ENCODE peak calls at places on chromosomes 4 and X, in eight cellular contexts. M, W, Z, N, G, R, Q and F are unnamed samples. For H3K4me1, the result is how much of the 10 kb centered on the place peaks cover.

GRCh38 chrX:132034648-132035047 is 11.5 kb downstream of the STK26 start:
- DNase-seq in M (no peak), W (no peak), Z (no peak), N (no peak), G (no peak), R (no peak), Q (no peak), F (no peak)

GRCh38 chr4:2408401-2408958 is 10.0 kb downstream of the ZFYVE28 start:
- DNase-seq in M (no peak), W (no peak), Z (no peak), N (no peak), G (no peak), R (no peak), Q (no peak), F (no peak)

GRCh38 chrX:118974088-118974907 is at the start of gene LONRF3:
- DNase-seq in M (peak), W (no peak), Z (peak), N (peak), G (peak), R (peak), Q (peak), F (peak)

GRCh38 chr4:76197971-76198410 is 15.6 kb downstream of the SCARB2 start:
- DNase-seq in M (peak), W (peak), Z (peak), N (peak), G (peak), R (peak), Q (no peak), F (peak)

GRCh38 chr4:48905363-48906015 is 1.1 kb downstream of the OCIAD2 start:
- DNase-seq in M (peak), W (peak), Z (no peak), N (no peak), G (peak), R (peak), Q (no peak), F (no peak)

GRCh38 chr4:76709454-76709853 is 188.5 kb downstream of the SOWAHB start:
- DNase-seq in M (no peak), W (no peak), Z (no peak), N (no peak), G (no peak), R (no peak), Q (no peak), F (no peak)

GRCh38 chr4:114398386-114398785 is 200.2 kb upstream of the UGT8 start:
- DNase-seq in M (no peak), W (no peak), Z (no peak), N (no peak), G (no peak), R (peak), Q (no peak), F (no peak)

GRCh38 chr4:13548059-13548983 is 4.0 kb upstream of the NKX3-2 start:
- DNase-seq in M (no peak), W (no peak), Z (no peak), N (no peak), G (no peak), R (no peak), Q (no peak), F (no peak)

GRCh38 chr4:99723555-99724450 is 66.2 kb upstream of the C4orf54 start:
- DNase-seq in M (peak), W (peak), Z (peak), N (peak), G (peak), R (peak), Q (no peak), F (no peak)

GRCh38 chr4:176436500-176436973 is 116.8 kb downstream of the SPCS3 start:
- DNase-seq in M (no peak), W (peak), Z (no peak), N (no peak), G (no peak), R (no peak), Q (no peak), F (no peak)

GRCh38 chr4:186586190-186586589 is 30.8 kb upstream of the MTNR1A start:
- DNase-seq in M (no peak), W (no peak), Z (no peak), N (no peak), G (no peak), R (no peak), Q (no peak), F (no peak)

GRCh38 chr4:185717018-185717726 is 94.8 kb downstream of the SORBS2 start:
- DNase-seq in M (no peak), W (no peak), Z (no peak), N (peak), G (no peak), R (no peak), Q (no peak), F (peak)

GRCh38 chr4:134388351-134388750 is 186.8 kb upstream of the PABPC4L start:
- DNase-seq in M (no peak), W (no peak), Z (no peak), N (no peak), G (no peak), R (no peak), Q (no peak), F (no peak)

GRCh38 chr4:75596061-75596460 is 34.3 kb downstream of the CDKL2 start:
- DNase-seq in M (no peak), W (no peak), Z (no peak), N (no peak), G (no peak), R (no peak), Q (no peak), F (no peak)

GRCh38 chr4:41693629-41694028 is 54.9 kb downstream of the PHOX2B start:
- DNase-seq in M (no peak), W (peak), Z (no peak), N (no peak), G (no peak), R (peak), Q (no peak), F (peak)

GRCh38 chrX:42273387-42273786 is 350.0 kb upstream of the CASK start:
- DNase-seq in M (no peak), W (no peak), Z (no peak), N (no peak), G (no peak), R (no peak), Q (no peak), F (no peak)

GRCh38 chrX:97609357-97609756 is 725.6 kb downstream of the RPA4 start:
- DNase-seq in M (no peak), W (no peak), Z (no peak), N (no peak), G (no peak), R (no peak), Q (no peak), F (no peak)

GRCh38 chrX:40245411-40246140 is 147.8 kb upstream of the BCOR start:
- DNase-seq in M (no peak), W (no peak), Z (peak), N (no peak), G (no peak), R (peak), Q (no peak), F (no peak)

GRCh38 chrX:114580336-114580735 is 3.5 kb upstream of the HTR2C start:
- DNase-seq in M (no peak), W (no peak), Z (no peak), N (no peak), G (no peak), R (peak), Q (no peak), F (no peak)

GRCh38 chr4:139208404-139208945 is 31.5 kb upstream of the ELF2 start:
- DNase-seq in M (no peak), W (peak), Z (no peak), N (peak), G (no peak), R (no peak), Q (no peak), F (no peak)

GRCh38 chrX:10579018-10579752 is 41.2 kb downstream of the MID1 start:
- DNase-seq in M (no peak), W (peak), Z (no peak), N (no peak), G (no peak), R (peak), Q (no peak), F (no peak)

GRCh38 chrX:24838624-24839023 is 144.9 kb downstream of the POLA1 start:
- DNase-seq in M (no peak), W (peak), Z (no peak), N (peak), G (no peak), R (peak), Q (no peak), F (peak)

GRCh38 chrX:115560978-115561604 is at the start of gene PLS3:
- DNase-seq in M (peak), W (peak), Z (peak), N (peak), G (peak), R (peak), Q (no peak), F (peak)

GRCh38 chr4:81030617-81031388 is at the start of gene BMP3:
- DNase-seq in M (no peak), W (peak), Z (peak), N (no peak), G (peak), R (peak), Q (no peak), F (no peak)

GRCh38 chr4:67558493-67558892 is at the start of gene STAP1:
- DNase-seq in M (no peak), W (no peak), Z (no peak), N (no peak), G (peak), R (no peak), Q (no peak), F (no peak)

GRCh38 chr4:151195801-151196200 is 81.2 kb upstream of the PRSS48 start:
- DNase-seq in M (no peak), W (peak), Z (no peak), N (no peak), G (no peak), R (no peak), Q (no peak), F (no peak)

GRCh38 chr4:17320046-17320445 is 191.8 kb downstream of the QDPR start:
- DNase-seq in M (no peak), W (no peak), Z (no peak), N (no peak), G (no peak), R (no peak), Q (no peak), F (no peak)

GRCh38 chrX:24371391-24371972 is 11.0 kb downstream of the SUPT20HL1 start:
- DNase-seq in M (peak), W (peak), Z (peak), N (peak), G (peak), R (peak), Q (peak), F (peak)

GRCh38 chrX:81195712-81196111 is 6.0 kb downstream of the HMGN5 start:
- DNase-seq in M (no peak), W (peak), Z (no peak), N (peak), G (peak), R (peak), Q (peak), F (peak)

GRCh38 chrX:2373615-2374014 is 127.2 kb downstream of the DHRSX start:
- DNase-seq in M (no peak), W (no peak), Z (no peak), N (no peak), G (no peak), R (no peak), Q (no peak), F (no peak)

GRCh38 chrX:153469811-153470410 is 465 bp downstream of the HAUS7 start:
- DNase-seq in M (no peak), W (peak), Z (no peak), N (peak), G (peak), R (peak), Q (no peak), F (peak)

GRCh38 chr4:3323071-3323481 is 30.3 kb downstream of the RGS12 start:
- DNase-seq in M (no peak), W (no peak), Z (no peak), N (no peak), G (no peak), R (no peak), Q (no peak), F (peak)

GRCh38 chr4:65943076-65943475 is 272.8 kb upstream of the EPHA5 start:
- DNase-seq in M (no peak), W (peak), Z (no peak), N (no peak), G (no peak), R (peak), Q (no peak), F (peak)

GRCh38 chr4:79232555-79232954 is 93.3 kb downstream of the NAA11 start:
- DNase-seq in M (no peak), W (no peak), Z (no peak), N (no peak), G (no peak), R (no peak), Q (no peak), F (no peak)

GRCh38 chr4:74109894-74110605 is 11.1 kb upstream of the CXCL2 start:
- DNase-seq in M (no peak), W (peak), Z (no peak), N (no peak), G (no peak), R (no peak), Q (no peak), F (no peak)

GRCh38 chr4:8101213-8101781 is 57.3 kb downstream of the ABLIM2 start:
- DNase-seq in M (no peak), W (peak), Z (peak), N (peak), G (peak), R (peak), Q (no peak), F (no peak)

GRCh38 chrX:44890247-44890646 is 17.3 kb downstream of the KDM6A start:
- DNase-seq in M (no peak), W (no peak), Z (no peak), N (no peak), G (no peak), R (no peak), Q (no peak), F (no peak)

GRCh38 chrX:44884944-44885343 is 12.0 kb downstream of the KDM6A start:
- DNase-seq in M (no peak), W (no peak), Z (no peak), N (no peak), G (no peak), R (no peak), Q (no peak), F (no peak)

GRCh38 chrX:44891642-44892041 is 18.7 kb downstream of the KDM6A start:
- DNase-seq in M (no peak), W (no peak), Z (no peak), N (no peak), G (no peak), R (no peak), Q (no peak), F (no peak)

DNA sequence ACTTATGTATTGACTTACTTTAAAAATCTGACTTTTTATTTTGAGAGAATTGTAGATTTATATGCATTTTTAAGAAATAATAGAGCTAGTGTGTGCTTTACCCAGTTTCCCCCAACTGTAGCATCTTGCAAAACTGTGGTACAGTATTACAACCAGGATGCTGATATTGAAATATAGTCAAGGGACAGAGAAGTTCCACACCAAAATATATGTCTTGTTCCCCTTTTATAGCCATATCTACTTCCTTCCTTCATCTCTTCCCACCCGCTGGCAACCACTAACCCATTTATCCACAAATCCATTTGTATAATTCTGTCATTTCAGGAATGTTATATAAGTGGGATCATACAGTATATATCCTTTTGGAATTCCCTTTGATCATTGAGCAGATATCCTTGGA is 16.8 kb downstream of the KDM6A start:
- DNase-seq in M (no peak), W (no peak), Z (no peak), N (no peak), G (no peak), R (no peak), Q (no peak), F (no peak)
- H3K4me1 ChIP-seq in M (under half), W (under half), Z (under half), N (under half), G (under half), R (under half), Q (under half), F (under half)

GRCh38 chr4:102620697-102621497 is 119.7 kb downstream of the NFKB1 start:
- DNase-seq in M (peak), W (peak), Z (no peak), N (peak), G (peak), R (peak), Q (no peak), F (peak)
- TF ChIP-seq CTCF in M (peak), W (peak), Z (no peak), N (peak), G (peak), R (peak), Q (peak), F (peak)

GRCh38 chrX:79096339-79096638 is 48.2 kb upstream of the GPR174 start:
- DNase-seq in M (no peak), W (no peak), Z (no peak), N (no peak), G (no peak), R (no peak), Q (no peak), F (no peak)
- H3K4me3 ChIP-seq in M (no peak), W (no peak), Z (no peak), N (no peak), G (no peak), R (no peak), Q (no peak), F (no peak)

GRCh38 chr4:155802573-155802972 is 43.8 kb downstream of the GUCY1B1 start:
- DNase-seq in M (no peak), W (no peak), Z (no peak), N (no peak), G (no peak), R (peak), Q (no peak), F (no peak)

GRCh38 chr4:155800685-155801343 is 42.0 kb downstream of the GUCY1B1 start:
- DNase-seq in M (no peak), W (no peak), Z (no peak), N (no peak), G (no peak), R (no peak), Q (no peak), F (no peak)

GRCh38 chr4:155799106-155799793 is 40.4 kb downstream of the GUCY1B1 start:
- DNase-seq in M (no peak), W (no peak), Z (no peak), N (no peak), G (no peak), R (no peak), Q (no peak), F (no peak)

GRCh38 chr4:155796031-155796430 is 37.2 kb downstream of the GUCY1B1 start:
- DNase-seq in M (no peak), W (no peak), Z (no peak), N (no peak), G (no peak), R (peak), Q (no peak), F (no peak)

DNA sequence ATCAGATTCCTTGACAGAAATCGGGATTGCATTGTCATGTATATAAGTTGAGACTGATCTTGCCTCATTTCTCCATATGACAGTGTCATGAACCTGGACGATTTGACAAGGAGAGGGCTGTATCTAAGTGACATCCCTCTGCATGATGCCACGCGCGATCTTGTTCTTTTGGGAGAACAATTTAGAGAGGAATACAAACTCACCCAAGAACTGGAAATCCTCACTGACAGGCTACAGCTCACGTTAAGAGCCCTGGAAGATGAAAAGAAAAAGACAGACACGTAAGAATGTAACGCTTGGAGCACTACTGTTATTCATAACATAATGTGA is 40.9 kb downstream of the GUCY1B1 start:
- DNase-seq in M (no peak), W (no peak), Z (no peak), N (no peak), G (no peak), R (no peak), Q (no peak), F (no peak)
- H3K4me1 ChIP-seq in M (under half), W (under half), Z (under half), N (under half), G (under half), R (under half), Q (under half), F (under half)

GRCh38 chr4:36235306-36235705 is 9.0 kb downstream of the ARAP2 start:
- DNase-seq in M (no peak), W (peak), Z (no peak), N (no peak), G (peak), R (peak), Q (no peak), F (no peak)
- TF ChIP-seq CTCF in M (no peak), W (peak), Z (no peak), N (no peak), G (no peak), R (no peak), Q (no peak), F (no peak)

GRCh38 chrX:316351-317325 is 2.0 kb downstream of the GTPBP6 start:
- DNase-seq in M (no peak), W (no peak), Z (peak), N (no peak), G (no peak), R (no peak), Q (no peak), F (no peak)
- H3K4me3 ChIP-seq in M (no peak), W (no peak), Z (no peak), N (no peak), G (no peak), R (no peak), Q (no peak), F (no peak)

GRCh38 chrX:107741318-107741813 is 34.2 kb downstream of the TSC22D3 start:
- DNase-seq in M (no peak), W (no peak), Z (no peak), N (no peak), G (no peak), R (no peak), Q (no peak), F (peak)
- H3K4me1 ChIP-seq in M (under half), W (under half), Z (under half), N (half or more), G (under half), R (under half), Q (under half), F (under half)

DNA sequence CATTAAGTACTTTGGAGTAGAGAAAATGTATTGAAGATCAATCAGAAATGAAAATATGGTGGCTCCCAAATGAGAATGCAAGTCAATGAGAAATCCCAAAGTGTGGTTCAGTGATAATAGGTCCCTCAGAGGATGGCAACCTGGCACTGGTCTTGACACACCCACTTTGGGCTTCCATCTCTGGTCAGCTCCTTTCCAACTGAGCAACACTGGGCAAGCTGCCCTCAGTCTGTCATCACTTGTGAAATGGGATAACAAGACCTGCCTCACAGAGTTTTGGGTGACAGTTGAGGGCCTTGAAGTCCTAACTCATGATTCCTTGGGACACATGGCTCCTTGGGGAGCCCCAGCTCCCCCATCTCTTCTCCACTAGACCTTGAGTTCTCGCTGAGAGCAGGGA is 29.0 kb upstream of the MAMLD1 start:
- DNase-seq in M (no peak), W (no peak), Z (no peak), N (no peak), G (no peak), R (no peak), Q (no peak), F (no peak)
- TF ChIP-seq CTCF in M (no peak), W (no peak), Z (no peak), N (no peak), G (no peak), R (no peak), Q (no peak), F (no peak)

DNA sequence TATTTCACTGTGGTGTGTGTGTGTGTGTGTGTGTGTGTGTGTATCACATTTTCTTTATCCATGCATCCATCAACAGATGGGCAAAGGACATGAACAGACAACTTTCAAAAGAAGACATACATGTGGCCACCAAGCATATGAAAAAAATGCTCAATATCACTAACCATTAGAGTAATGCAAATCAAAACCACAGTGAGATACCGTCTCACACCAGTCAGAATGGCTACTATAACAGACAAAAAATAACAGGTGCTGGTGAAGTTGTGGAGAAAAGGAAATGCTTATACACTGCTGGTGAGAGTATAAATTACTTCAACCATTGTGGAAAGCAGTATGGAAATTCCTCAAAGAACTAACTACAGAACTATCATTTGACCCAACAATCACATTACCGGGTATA is 83.4 kb downstream of the PALLD start:
- DNase-seq in M (no peak), W (no peak), Z (no peak), N (no peak), G (no peak), R (no peak), Q (no peak), F (no peak)
- H3K4me3 ChIP-seq in M (no peak), W (no peak), Z (no peak), N (no peak), G (no peak), R (no peak), Q (no peak), F (no peak)

GRCh38 chrX:30150196-30150895 is 65.0 kb upstream of the MAGEB2 start:
- DNase-seq in M (no peak), W (peak), Z (no peak), N (no peak), G (no peak), R (no peak), Q (no peak), F (no peak)
- H3K4me1 ChIP-seq in M (under half), W (under half), Z (under half), N (under half), G (under half), R (under half), Q (under half), F (under half)